ENCODE peak calls at places on chromosomes 2 and 18, in four cellular contexts. T is CD14-positive monocyte, V is lung, A is vagina. Q is an unnamed sample.

GRCh38 chr2:25879133-25879730 is 945 bp upstream of the ASXL2 start:
- DNase-seq in T (no peak), V (no peak), A (no peak), Q (no peak)

GRCh38 chr2:2842466-2842865 is 511.4 kb upstream of the MYT1L start:
- DNase-seq in T (no peak), V (no peak), A (no peak), Q (no peak)

GRCh38 chr2:159042115-159042850 is 73.8 kb downstream of the TANC1 start:
- DNase-seq in T (no peak), V (peak), A (no peak), Q (no peak)

GRCh38 chr2:218168635-218169462 is 2.1 kb upstream of the CXCR1 start:
- DNase-seq in T (no peak), V (peak), A (no peak), Q (no peak)

GRCh38 chr18:74517236-74517630 is 17.1 kb upstream of the CNDP1 start:
- DNase-seq in T (no peak), V (no peak), A (no peak), Q (no peak)

GRCh38 chr18:67583621-67584020 is 67.1 kb upstream of the DSEL start:
- DNase-seq in T (no peak), V (no peak), A (no peak), Q (no peak)

GRCh38 chr2:182980652-182981051 is 57.6 kb downstream of the NCKAP1 start:
- DNase-seq in T (no peak), V (no peak), A (no peak), Q (no peak)

GRCh38 chr2:38233231-38233983 is 143.7 kb downstream of the ATL2 start:
- DNase-seq in T (no peak), V (no peak), A (no peak), Q (no peak)

GRCh38 chr2:220065581-220065980 is 438.2 kb downstream of the SLC4A3 start:
- DNase-seq in T (no peak), V (no peak), A (no peak), Q (no peak)

GRCh38 chr2:168198476-168199192 is 48.8 kb downstream of the STK39 start:
- DNase-seq in T (no peak), V (no peak), A (no peak), Q (no peak)

GRCh38 chr2:195710407-195710806 is 53.4 kb downstream of the SLC39A10 start:
- DNase-seq in T (no peak), V (no peak), A (no peak), Q (no peak)

GRCh38 chr2:176092270-176093144 is at the start of gene HOXD13:
- DNase-seq in T (no peak), V (no peak), A (no peak), Q (no peak)

GRCh38 chr2:24971300-24971549 is 530 bp downstream of the DNAJC27 start:
- DNase-seq in T (no peak), V (no peak), A (no peak), Q (no peak)

GRCh38 chr2:126543081-126543480 is 112.9 kb upstream of the GYPC start:
- DNase-seq in T (no peak), V (no peak), A (no peak), Q (no peak)

GRCh38 chr18:55910328-55910727 is 322.3 kb upstream of the TCF4 start:
- DNase-seq in T (no peak), V (no peak), A (no peak), Q (no peak)

GRCh38 chr2:28486526-28486925 is 9.3 kb upstream of the PLB1 start:
- DNase-seq in T (no peak), V (no peak), A (no peak), Q (no peak)
- TF ChIP-seq CTCF in T (no peak), V (no peak), A (no peak), Q (no peak)

GRCh38 chr2:56291711-56292110 is 107.9 kb downstream of the CCDC85A start:
- DNase-seq in T (no peak), V (no peak), A (no peak), Q (no peak)

GRCh38 chr2:56287508-56287907 is 103.7 kb downstream of the CCDC85A start:
- DNase-seq in T (no peak), V (no peak), A (no peak), Q (no peak)

GRCh38 chr2:56286936-56287335 is 103.1 kb downstream of the CCDC85A start:
- DNase-seq in T (no peak), V (no peak), A (no peak), Q (no peak)

GRCh38 chr2:56287974-56288373 is 104.2 kb downstream of the CCDC85A start:
- DNase-seq in T (no peak), V (no peak), A (no peak), Q (no peak)

DNA sequence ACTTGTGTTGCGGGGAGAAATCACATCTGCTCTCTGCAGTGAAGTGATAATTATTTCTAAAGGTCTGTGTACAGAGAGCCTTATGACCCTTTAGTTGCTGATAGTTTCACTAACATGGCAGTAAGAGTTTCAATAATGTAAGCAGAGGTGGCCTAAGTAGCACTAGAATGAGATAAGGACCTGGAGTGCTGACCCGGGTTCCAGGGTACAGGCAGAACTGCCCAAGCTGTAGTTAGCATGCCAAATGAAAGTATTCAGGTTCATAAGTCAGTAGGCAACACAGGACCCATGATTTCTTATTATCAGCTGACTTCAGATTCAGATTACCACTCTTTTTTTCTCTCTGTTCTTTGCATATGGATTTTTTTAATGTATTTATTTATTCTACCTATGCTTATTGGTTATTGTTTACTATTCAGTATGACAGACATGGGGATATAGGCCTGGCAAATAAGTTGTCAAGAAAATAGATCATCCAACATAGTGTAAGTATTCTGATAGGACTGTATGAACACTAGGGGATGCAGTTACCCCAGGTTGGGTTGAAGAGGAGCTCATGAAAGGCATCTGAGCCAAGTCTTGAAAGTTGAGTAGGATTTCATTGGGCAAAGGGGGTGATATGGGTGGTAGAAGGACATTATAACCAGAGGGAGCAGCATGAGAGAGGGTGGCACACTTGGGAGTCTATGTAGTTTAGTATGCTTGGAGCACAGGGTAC is 105.2 kb downstream of the CCDC85A start:
- DNase-seq in T (no peak), V (no peak), A (no peak), Q (no peak)
- TF ChIP-seq CTCF in T (no peak), V (no peak), A (no peak), Q (no peak)

DNA sequence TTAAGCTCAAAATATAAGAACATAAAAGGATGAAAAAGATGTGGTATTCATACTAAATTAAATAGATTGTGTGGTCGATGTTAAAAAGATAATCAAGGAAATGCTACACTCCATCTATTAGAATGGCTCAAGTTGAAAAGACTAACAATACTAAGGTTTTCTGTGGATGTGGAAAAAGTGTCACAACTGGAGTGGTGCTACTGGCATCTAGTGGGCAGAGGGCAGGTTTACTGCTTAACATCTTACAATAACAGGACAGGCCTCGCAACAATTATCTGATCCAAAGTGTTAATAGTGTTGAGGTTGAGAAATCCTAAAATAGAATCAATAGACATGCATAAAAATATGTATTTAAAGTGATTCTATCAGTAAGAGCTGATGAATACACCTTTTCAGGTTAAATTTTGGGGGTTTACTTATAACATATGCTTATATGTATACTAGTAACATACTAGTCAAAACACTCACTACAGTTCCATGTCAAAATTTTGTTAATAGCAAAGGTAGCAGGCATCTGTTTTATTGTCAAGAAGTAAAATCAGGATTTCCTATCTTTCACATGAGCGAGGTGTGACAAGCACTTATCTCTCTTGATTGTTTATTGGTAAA is 91.5 kb upstream of the TMEFF2 start:
- DNase-seq in T (no peak), V (no peak), A (no peak), Q (no peak)
- TF ChIP-seq CTCF in T (no peak), V (no peak), A (no peak), Q (peak)

DNA sequence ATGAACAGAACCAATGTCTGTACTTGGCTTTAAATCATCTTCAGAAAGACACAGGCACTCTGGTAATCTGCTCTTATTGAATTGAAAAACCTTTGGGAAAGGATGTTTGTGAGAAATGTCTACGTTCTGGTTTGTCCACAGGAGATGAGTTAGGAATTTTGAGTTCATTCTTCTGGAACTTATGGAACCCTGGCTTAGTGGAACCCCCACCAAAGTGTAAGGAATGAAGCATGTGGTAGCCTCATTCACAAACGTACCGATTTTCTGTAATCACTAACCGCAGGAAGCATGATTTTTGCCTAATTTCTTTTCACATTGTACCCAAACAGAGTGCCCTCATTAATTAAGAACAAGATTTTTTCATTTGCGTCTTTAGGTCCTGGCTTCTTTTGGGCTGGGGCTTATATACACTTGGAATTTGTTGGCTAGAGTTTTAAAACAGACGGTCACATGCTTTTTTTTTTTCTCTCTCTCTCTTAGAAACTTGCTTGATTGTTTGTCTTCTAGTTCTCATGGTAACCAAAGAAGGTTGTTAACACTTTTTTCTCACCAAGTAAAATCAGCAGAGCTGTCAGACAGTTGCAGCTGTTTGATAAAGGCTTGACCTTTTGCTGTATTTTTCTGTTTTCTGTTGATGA is 314.1 kb upstream of the THUMPD2 start:
- DNase-seq in T (no peak), V (no peak), A (no peak), Q (no peak)
- TF ChIP-seq CTCF in T (no peak), V (no peak), A (no peak), Q (no peak)

GRCh38 chr18:24064701-24065100 is 50.1 kb downstream of the TTC39C start:
- DNase-seq in T (no peak), V (no peak), A (no peak), Q (no peak)

GRCh38 chr18:24063121-24063731 is 48.7 kb downstream of the TTC39C start:
- DNase-seq in T (no peak), V (no peak), A (no peak), Q (no peak)

GRCh38 chr18:24068945-24069693 is 54.6 kb downstream of the TTC39C start:
- DNase-seq in T (no peak), V (no peak), A (no peak), Q (no peak)

GRCh38 chr18:24071029-24071428 is 56.5 kb downstream of the TTC39C start:
- DNase-seq in T (no peak), V (no peak), A (no peak), Q (no peak)

DNA sequence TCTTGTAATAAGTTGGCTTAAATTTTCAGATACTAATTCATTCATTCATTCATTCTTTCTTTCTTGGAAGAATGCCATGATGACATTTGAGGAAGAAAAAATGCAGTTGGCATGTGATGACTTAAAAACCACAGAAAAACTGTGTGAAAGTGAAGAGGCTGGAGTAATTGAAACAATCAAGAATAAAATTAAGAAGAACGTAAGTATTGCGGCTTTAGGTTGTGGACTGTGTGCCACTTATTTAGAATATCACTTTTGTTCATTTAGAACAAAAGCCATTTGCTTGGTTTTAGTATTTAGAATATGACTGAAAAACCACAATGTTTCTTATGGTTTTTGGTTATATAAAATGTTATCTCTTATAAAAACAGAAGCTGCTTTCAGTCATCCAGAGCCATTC is 51.4 kb downstream of the TTC39C start:
- DNase-seq in T (no peak), V (no peak), A (no peak), Q (no peak)
- TF ChIP-seq CTCF in T (no peak), V (no peak), A (no peak), Q (no peak)

GRCh38 chr2:172148246-172148645 is 45.5 kb upstream of the DLX2 start:
- DNase-seq in T (no peak), V (no peak), A (no peak), Q (no peak)

GRCh38 chr2:172155752-172156151 is 53.1 kb upstream of the DLX2 start:
- DNase-seq in T (no peak), V (no peak), A (no peak), Q (no peak)

GRCh38 chr2:172153161-172153560 is 50.5 kb upstream of the DLX2 start:
- DNase-seq in T (no peak), V (no peak), A (no peak), Q (no peak)
- TF ChIP-seq CTCF in T (no peak), V (no peak), A (no peak), Q (no peak)

Q was measured in D721Med.